ENCODE peak calls at places on chromosome 20, in six cellular contexts. J, R, S, N, W and C are unnamed samples.

GRCh38 chr20:62030834-62031434 is 34.7 kb downstream of the TAF4 start:
- DNase-seq in W (no peak), N (no peak), J (no peak), R (no peak), S (peak), C (no peak)

GRCh38 chr20:35135867-35136586 is 11.1 kb downstream of the EDEM2 start:
- DNase-seq in W (peak), S (no peak), R (peak), J (peak), N (no peak), C (no peak)

GRCh38 chr20:40499416-40499815 is 189.6 kb downstream of the MAFB start:
- DNase-seq in S (no peak), N (no peak), J (no peak), R (no peak), W (no peak), C (no peak)

GRCh38 chr20:2859330-2860121 is 13.8 kb upstream of the PTPRA start:
- DNase-seq in S (no peak), N (no peak), W (peak), J (no peak), R (peak), C (no peak)

GRCh38 chr20:33689973-33690372 is 3.8 kb upstream of the E2F1 start:
- DNase-seq in J (no peak), R (peak), N (no peak), W (peak), S (no peak), C (no peak)

GRCh38 chr20:9550283-9550682 is 35.9 kb downstream of the LAMP5 start:
- DNase-seq in S (no peak), R (no peak), W (no peak), N (no peak), J (no peak), C (no peak)

GRCh38 chr20:62364911-62365736 is 2.0 kb downstream of the LAMA5 start:
- DNase-seq in J (peak), N (no peak), S (peak), R (no peak), W (no peak), C (no peak)

GRCh38 chr20:29873946-29874345 is 1383.5 kb upstream of the DEFB115 start:
- DNase-seq in J (peak), W (peak), S (peak), R (peak), N (no peak), C (no peak)

GRCh38 chr20:8421981-8422380 is 289.9 kb downstream of the PLCB1 start:
- DNase-seq in S (no peak), J (no peak), W (no peak), N (no peak), R (no peak), C (no peak)

GRCh38 chr20:63915471-63915870 is 20.5 kb downstream of the DNAJC5 start:
- DNase-seq in J (no peak), N (no peak), W (no peak), R (no peak), S (no peak), C (no peak)

GRCh38 chr20:46523696-46524328 is 10.5 kb upstream of the ZNF334 start:
- DNase-seq in N (no peak), J (no peak), R (peak), W (peak), S (no peak), C (peak)

GRCh38 chr20:24953621-24954133 is 4.6 kb downstream of the CST7 start:
- DNase-seq in S (peak), R (no peak), N (no peak), J (no peak), W (no peak), C (no peak)

GRCh38 chr20:51545515-51545914 is 3.0 kb upstream of the NFATC2 start:
- DNase-seq in N (no peak), R (no peak), J (no peak), W (no peak), S (no peak), C (no peak)

GRCh38 chr20:43942661-43943285 is 28.1 kb downstream of the TOX2 start:
- DNase-seq in N (peak), J (no peak), R (peak), S (no peak), W (peak), C (no peak)

GRCh38 chr20:23180451-23180921 is 94.4 kb upstream of the CD93 start:
- DNase-seq in J (no peak), N (no peak), R (no peak), W (no peak), S (no peak), C (no peak)

GRCh38 chr20:62588458-62589149 is 53.7 kb upstream of the SLCO4A1 start:
- DNase-seq in S (no peak), W (peak), J (no peak), N (no peak), R (peak), C (no peak)

GRCh38 chr20:63123326-63123725 is 92.6 kb downstream of the YTHDF1 start:
- DNase-seq in N (no peak), J (no peak), R (no peak), W (no peak), S (peak), C (no peak)

GRCh38 chr20:9789136-9789535 is 49.7 kb downstream of the PAK5 start:
- DNase-seq in W (no peak), J (no peak), R (no peak), S (no peak), N (no peak), C (no peak)

GRCh38 chr20:37490670-37491350 is 30.2 kb upstream of the NNAT start:
- DNase-seq in J (no peak), S (no peak), N (no peak), W (no peak), R (no peak), C (no peak)

GRCh38 chr20:10137032-10137431 is 81.6 kb upstream of the SNAP25 start:
- DNase-seq in W (no peak), S (no peak), N (no peak), R (no peak), J (no peak), C (no peak)

GRCh38 chr20:1005452-1006027 is 3.4 kb upstream of the RSPO4 start:
- DNase-seq in J (no peak), W (no peak), R (peak), N (no peak), S (no peak), C (peak)

GRCh38 chr20:32752458-32753250 is 9.4 kb upstream of the COMMD7 start:
- DNase-seq in J (no peak), W (peak), S (no peak), R (peak), N (no peak), C (no peak)

GRCh38 chr20:59412251-59412650 is 111.8 kb downstream of the EDN3 start:
- DNase-seq in S (no peak), N (no peak), R (no peak), W (no peak), J (no peak), C (no peak)